ENCODE peak calls at places on chromosomes 1 and 21, in seven cellular contexts. Q, S, R, I, J, G and H are unnamed samples.

GRCh38 chr1:239587066-239587465 is 200.7 kb downstream of the CHRM3 start:
- DNase-seq in Q (no peak), S (no peak), R (no peak), I (peak), J (no peak), G (no peak), H (no peak)

GRCh38 chr1:26357121-26357602 is 3.2 kb upstream of the CRYBG2 start:
- DNase-seq in Q (no peak), S (no peak), R (no peak), I (no peak), J (no peak), G (no peak), H (no peak)

GRCh38 chr1:51044834-51045233 is 57.2 kb upstream of the C1orf185 start:
- DNase-seq in Q (no peak), S (no peak), R (no peak), I (no peak), J (peak), G (peak), H (no peak)

GRCh38 chr1:52659356-52659755 is 26.4 kb downstream of the SHISAL2A start:
- DNase-seq in Q (no peak), S (peak), R (no peak), I (peak), J (no peak), G (no peak), H (no peak)

GRCh38 chr1:154608522-154609294 is 722 bp upstream of the ADAR start:
- DNase-seq in Q (peak), S (peak), R (no peak), I (peak), J (peak), G (peak), H (peak)

GRCh38 chr1:204278254-204278653 is 64.5 kb upstream of the GOLT1A start:
- DNase-seq in Q (no peak), S (no peak), R (no peak), I (no peak), J (peak), G (peak), H (no peak)

GRCh38 chr1:201508809-201509208 is 1.9 kb upstream of the CSRP1 start:
- DNase-seq in Q (no peak), S (no peak), R (no peak), I (no peak), J (no peak), G (no peak), H (no peak)

GRCh38 chr21:18832950-18833349 is 429.4 kb upstream of the TMPRSS15 start:
- DNase-seq in Q (no peak), S (no peak), R (no peak), I (no peak), J (peak), G (peak), H (no peak)

GRCh38 chr1:178530520-178530919 is 17.6 kb downstream of the TEX35 start:
- DNase-seq in Q (no peak), S (no peak), R (no peak), I (no peak), J (no peak), G (no peak), H (no peak)

GRCh38 chr1:111221633-111222286 is 5.8 kb upstream of the CHI3L2 start:
- DNase-seq in Q (no peak), S (peak), R (no peak), I (peak), J (no peak), G (peak), H (no peak)

GRCh38 chr21:27713159-27714109 is 746.5 kb upstream of the ADAMTS5 start:
- DNase-seq in Q (no peak), S (no peak), R (no peak), I (no peak), J (no peak), G (no peak), H (no peak)